ENCODE peak calls at places on chromosomes 6 and 20, in five cellular contexts. One of them, this sample, is unnamed.

GRCh38 chr20:48298851-48299484 is 513.7 kb upstream of the SULF2 start:
- DNase-seq in D341Med: peak; percentile 69
- DNase-seq in NCI-H146: no peak
- DNase-seq in endothelial cell of umbilical vein: peak; percentile 96
- DNase-seq in HFFc6: peak; percentile 90
- DNase-seq in this sample: no peak

GRCh38 chr20:57620274-57620990 is at the start of gene ZBP1:
- DNase-seq in NCI-H146: no peak
- DNase-seq in endothelial cell of umbilical vein: no peak
- DNase-seq in HFFc6: no peak
- DNase-seq in D341Med: no peak
- DNase-seq in this sample: no peak

GRCh38 chr6:140256213-140256612 is 881.8 kb upstream of the CITED2 start:
- DNase-seq in D341Med: no peak
- DNase-seq in endothelial cell of umbilical vein: no peak
- DNase-seq in NCI-H146: no peak
- DNase-seq in HFFc6: no peak
- DNase-seq in this sample: no peak

GRCh38 chr20:8244637-8245036 is 112.6 kb downstream of the PLCB1 start:
- DNase-seq in endothelial cell of umbilical vein: peak; percentile 87
- DNase-seq in HFFc6: no peak
- DNase-seq in NCI-H146: no peak
- DNase-seq in D341Med: no peak
- DNase-seq in this sample: no peak

GRCh38 chr6:4320860-4321259 is 185.5 kb upstream of the ECI2 start:
- DNase-seq in NCI-H146: no peak
- DNase-seq in D341Med: peak; percentile 2
- DNase-seq in endothelial cell of umbilical vein: peak; percentile 90
- DNase-seq in HFFc6: peak; percentile 98
- DNase-seq in this sample: no peak

GRCh38 chr6:7143161-7143974 is 35.6 kb downstream of the RREB1 start:
- DNase-seq in endothelial cell of umbilical vein: no peak
- DNase-seq in NCI-H146: peak; percentile 11
- DNase-seq in HFFc6: no peak
- DNase-seq in D341Med: no peak
- DNase-seq in this sample: no peak

GRCh38 chr6:107866606-107867301 is 42.6 kb upstream of the SCML4 start:
- DNase-seq in NCI-H146: peak; percentile 26
- DNase-seq in HFFc6: peak; percentile 22
- DNase-seq in D341Med: no peak
- DNase-seq in endothelial cell of umbilical vein: peak; percentile 45
- DNase-seq in this sample: no peak

GRCh38 chr6:133648576-133648975 is 240.3 kb upstream of the TCF21 start:
- DNase-seq in endothelial cell of umbilical vein: no peak
- DNase-seq in NCI-H146: no peak
- DNase-seq in HFFc6: no peak
- DNase-seq in D341Med: no peak
- DNase-seq in this sample: no peak

GRCh38 chr20:50189681-50190250 is 864 bp upstream of the CEBPB start:
- DNase-seq in NCI-H146: peak; percentile 63
- DNase-seq in HFFc6: no peak
- DNase-seq in endothelial cell of umbilical vein: no peak
- DNase-seq in D341Med: peak; percentile 44
- DNase-seq in this sample: no peak

GRCh38 chr6:157761331-157761921 is 61.6 kb upstream of the SNX9 start:
- DNase-seq in NCI-H146: no peak
- DNase-seq in endothelial cell of umbilical vein: no peak
- DNase-seq in D341Med: no peak
- DNase-seq in HFFc6: peak; percentile 45
- DNase-seq in this sample: no peak

GRCh38 chr6:149907317-149907716 is 9.4 kb upstream of the RAET1E start:
- DNase-seq in HFFc6: no peak
- DNase-seq in D341Med: no peak
- DNase-seq in NCI-H146: no peak
- DNase-seq in endothelial cell of umbilical vein: no peak
- DNase-seq in this sample: no peak

GRCh38 chr6:44211284-44211683 is 5.4 kb upstream of the MYMX start:
- DNase-seq in endothelial cell of umbilical vein: no peak
- DNase-seq in HFFc6: no peak
- DNase-seq in NCI-H146: no peak
- DNase-seq in D341Med: no peak
- DNase-seq in this sample: no peak

GRCh38 chr6:27795697-27796494 is 116.3 kb downstream of the OR2B2 start:
- DNase-seq in NCI-H146: peak; percentile 86
- DNase-seq in D341Med: peak; percentile 59
- DNase-seq in HFFc6: peak; percentile 93
- DNase-seq in endothelial cell of umbilical vein: peak; percentile 95
- DNase-seq in this sample: peak; percentile 88

GRCh38 chr6:131643262-131643631 is 6.1 kb downstream of the ENPP3 start:
- DNase-seq in D341Med: no peak
- DNase-seq in endothelial cell of umbilical vein: no peak
- DNase-seq in HFFc6: no peak
- DNase-seq in NCI-H146: no peak
- DNase-seq in this sample: no peak

GRCh38 chr6:44696099-44696498 is 308.6 kb downstream of the CDC5L start:
- DNase-seq in HFFc6: peak; percentile 57
- DNase-seq in D341Med: no peak
- DNase-seq in endothelial cell of umbilical vein: no peak
- DNase-seq in NCI-H146: no peak
- DNase-seq in this sample: no peak

GRCh38 chr6:118580585-118581419 is 32.7 kb downstream of the PLN start:
- DNase-seq in endothelial cell of umbilical vein: peak; percentile 68
- DNase-seq in D341Med: peak; percentile 72
- DNase-seq in NCI-H146: peak; percentile 64
- DNase-seq in HFFc6: peak; percentile 73
- DNase-seq in this sample: peak; percentile 66

GRCh38 chr6:35911871-35912653 is 8.8 kb downstream of the SRPK1 start:
- DNase-seq in endothelial cell of umbilical vein: no peak
- DNase-seq in D341Med: no peak
- DNase-seq in NCI-H146: no peak
- DNase-seq in HFFc6: no peak
- DNase-seq in this sample: no peak

GRCh38 chr20:11144114-11144513 is 470.3 kb upstream of the JAG1 start:
- DNase-seq in D341Med: no peak
- DNase-seq in HFFc6: peak; percentile 92
- DNase-seq in NCI-H146: no peak
- DNase-seq in endothelial cell of umbilical vein: peak; percentile 29
- DNase-seq in this sample: no peak

GRCh38 chr20:57260959-57261357 is 5.5 kb downstream of the BMP7 start:
- DNase-seq in NCI-H146: no peak
- DNase-seq in endothelial cell of umbilical vein: no peak
- DNase-seq in D341Med: no peak
- DNase-seq in HFFc6: no peak
- DNase-seq in this sample: no peak

GRCh38 chr6:85923013-85923430 is 280.3 kb upstream of the SYNCRIP start:
- DNase-seq in HFFc6: peak; percentile 50
- DNase-seq in endothelial cell of umbilical vein: peak; percentile 53
- DNase-seq in D341Med: peak; percentile 58
- DNase-seq in NCI-H146: peak; percentile 9
- DNase-seq in this sample: peak; percentile 51

GRCh38 chr20:21512634-21513180 is 1.2 kb downstream of the NKX2-2 start:
- DNase-seq in endothelial cell of umbilical vein: no peak
- DNase-seq in D341Med: peak; percentile 45
- DNase-seq in NCI-H146: no peak
- DNase-seq in HFFc6: no peak
- DNase-seq in this sample: no peak

GRCh38 chr20:49979030-49979832 is 3.5 kb upstream of the SNAI1 start:
- DNase-seq in endothelial cell of umbilical vein: peak; percentile 48
- DNase-seq in NCI-H146: peak; percentile 88
- DNase-seq in HFFc6: no peak
- DNase-seq in D341Med: peak; percentile 91
- DNase-seq in this sample: peak; percentile 73

GRCh38 chr20:58595167-58595566 is 55.9 kb upstream of the STX16 start:
- DNase-seq in endothelial cell of umbilical vein: no peak
- DNase-seq in NCI-H146: no peak
- DNase-seq in D341Med: no peak
- DNase-seq in HFFc6: no peak
- DNase-seq in this sample: no peak

GRCh38 chr6:13794184-13794583 is 20.2 kb downstream of the MCUR1 start:
- DNase-seq in D341Med: no peak
- DNase-seq in HFFc6: peak; percentile 68
- DNase-seq in endothelial cell of umbilical vein: peak; percentile 38
- DNase-seq in NCI-H146: no peak
- DNase-seq in this sample: no peak

GRCh38 chr6:139355777-139356445 is 18.5 kb downstream of the CITED2 start:
- DNase-seq in HFFc6: no peak
- DNase-seq in NCI-H146: no peak
- DNase-seq in endothelial cell of umbilical vein: no peak
- DNase-seq in D341Med: no peak
- DNase-seq in this sample: no peak

GRCh38 chr6:137717074-137718073 is 149.7 kb upstream of the TNFAIP3 start:
- DNase-seq in endothelial cell of umbilical vein: no peak
- DNase-seq in NCI-H146: peak; percentile 94
- DNase-seq in HFFc6: no peak
- DNase-seq in D341Med: no peak
- DNase-seq in this sample: no peak

GRCh38 chr6:15044146-15044882 is 201.6 kb upstream of the JARID2 start:
- DNase-seq in endothelial cell of umbilical vein: no peak
- DNase-seq in D341Med: no peak
- DNase-seq in HFFc6: no peak
- DNase-seq in NCI-H146: no peak
- DNase-seq in this sample: no peak

GRCh38 chr6:107712523-107713213 is 111.4 kb downstream of the SCML4 start:
- DNase-seq in endothelial cell of umbilical vein: no peak
- DNase-seq in D341Med: no peak
- DNase-seq in NCI-H146: peak; percentile 15
- DNase-seq in HFFc6: peak; percentile 11
- DNase-seq in this sample: no peak

GRCh38 chr6:135568366-135568765 is 70.8 kb upstream of the AHI1 start:
- DNase-seq in HFFc6: peak; percentile 31
- DNase-seq in NCI-H146: no peak
- DNase-seq in endothelial cell of umbilical vein: peak; percentile 93
- DNase-seq in D341Med: no peak
- DNase-seq in this sample: no peak

GRCh38 chr20:4012631-4013030 is 2.7 kb downstream of the RNF24 start:
- DNase-seq in NCI-H146: no peak
- DNase-seq in HFFc6: peak; percentile 40
- DNase-seq in endothelial cell of umbilical vein: no peak
- DNase-seq in D341Med: no peak
- DNase-seq in this sample: no peak

GRCh38 chr6:85641522-85641915 is 1.2 kb downstream of the SYNCRIP start:
- DNase-seq in D341Med: no peak
- DNase-seq in NCI-H146: no peak
- DNase-seq in HFFc6: no peak
- DNase-seq in endothelial cell of umbilical vein: peak; percentile 18
- DNase-seq in this sample: no peak

GRCh38 chr20:57267158-57267821 is 849 bp upstream of the BMP7 start:
- DNase-seq in HFFc6: no peak
- DNase-seq in endothelial cell of umbilical vein: no peak
- DNase-seq in D341Med: no peak
- DNase-seq in NCI-H146: no peak
- DNase-seq in this sample: no peak

GRCh38 chr20:33793011-33793931 is 17.9 kb upstream of the CHMP4B start:
- DNase-seq in HFFc6: no peak
- DNase-seq in D341Med: no peak
- DNase-seq in endothelial cell of umbilical vein: peak; percentile 74
- DNase-seq in NCI-H146: no peak
- DNase-seq in this sample: no peak

GRCh38 chr6:5718231-5718947 is 288.3 kb downstream of the NRN1 start:
- DNase-seq in endothelial cell of umbilical vein: no peak
- DNase-seq in NCI-H146: no peak
- DNase-seq in HFFc6: no peak
- DNase-seq in D341Med: no peak
- DNase-seq in this sample: no peak

GRCh38 chr6:24451581-24452041 is 37.8 kb downstream of the GPLD1 start:
- DNase-seq in D341Med: no peak
- DNase-seq in HFFc6: no peak
- DNase-seq in NCI-H146: no peak
- DNase-seq in endothelial cell of umbilical vein: no peak
- DNase-seq in this sample: no peak

GRCh38 chr20:25499855-25500434 is 85.4 kb downstream of the NINL start:
- DNase-seq in HFFc6: no peak
- DNase-seq in endothelial cell of umbilical vein: no peak
- DNase-seq in D341Med: no peak
- DNase-seq in NCI-H146: no peak
- DNase-seq in this sample: no peak

GRCh38 chr6:153595903-153596302 is 443.1 kb upstream of the OPRM1 start:
- DNase-seq in NCI-H146: no peak
- DNase-seq in D341Med: no peak
- DNase-seq in endothelial cell of umbilical vein: no peak
- DNase-seq in HFFc6: no peak
- DNase-seq in this sample: no peak